ENCODE peak calls at places on chromosome 3, in eight cellular contexts. Q, J, H, I, G, M, E and T are unnamed samples. For H3K36me3, the result is how much of the 10 kb centered on the place peaks cover.

GRCh38 chr3:57605683-57606082 is 8.5 kb upstream of the ARF4 start:
- DNase-seq in Q (no peak), J (no peak), H (no peak), I (no peak), G (no peak), M (no peak), E (no peak), T (no peak)

GRCh38 chr3:197368330-197368729 is 69.9 kb upstream of the DLG1 start:
- DNase-seq in Q (peak), J (no peak), H (no peak), I (no peak), G (no peak), M (no peak), E (no peak), T (no peak)

GRCh38 chr3:148816971-148817519 is 10.6 kb upstream of the CPB1 start:
- DNase-seq in Q (no peak), J (no peak), H (no peak), I (no peak), G (no peak), M (no peak), E (no peak), T (no peak)

GRCh38 chr3:189276481-189277190 is 104.9 kb downstream of the TPRG1 start:
- DNase-seq in Q (peak), J (no peak), H (peak), I (no peak), G (no peak), M (no peak), E (no peak), T (no peak)

GRCh38 chr3:1292571-1292970 is 199.7 kb downstream of the CNTN6 start:
- DNase-seq in Q (no peak), J (no peak), H (no peak), I (no peak), G (no peak), M (no peak), E (no peak), T (no peak)

GRCh38 chr3:4908066-4908768 is 71.0 kb upstream of the BHLHE40 start:
- DNase-seq in Q (no peak), J (no peak), H (no peak), I (no peak), G (no peak), M (no peak), E (no peak), T (no peak)

GRCh38 chr3:55305714-55306485 is 181.2 kb downstream of the WNT5A start:
- DNase-seq in Q (no peak), J (peak), H (no peak), I (no peak), G (no peak), M (peak), E (no peak), T (peak)

GRCh38 chr3:101725192-101725889 is 927 bp downstream of the CEP97 start:
- DNase-seq in Q (peak), J (peak), H (peak), I (peak), G (no peak), M (no peak), E (no peak), T (peak)

GRCh38 chr3:135226057-135226456 is 431.0 kb downstream of the EPHB1 start:
- DNase-seq in Q (no peak), J (no peak), H (no peak), I (no peak), G (no peak), M (no peak), E (no peak), T (no peak)

GRCh38 chr3:18657858-18658820 is 233.0 kb upstream of the SATB1 start:
- DNase-seq in Q (no peak), J (no peak), H (no peak), I (peak), G (no peak), M (no peak), E (peak), T (no peak)

GRCh38 chr3:26307192-26307591 is 315.4 kb upstream of the LRRC3B start:
- DNase-seq in Q (no peak), J (no peak), H (no peak), I (no peak), G (no peak), M (no peak), E (no peak), T (no peak)

GRCh38 chr3:13879946-13880810 is at the start of gene WNT7A:
- DNase-seq in Q (no peak), J (peak), H (peak), I (peak), G (no peak), M (no peak), E (peak), T (peak)

GRCh38 chr3:100570811-100571210 is 38.6 kb upstream of the ADGRG7 start:
- DNase-seq in Q (no peak), J (no peak), H (no peak), I (no peak), G (no peak), M (no peak), E (no peak), T (no peak)

GRCh38 chr3:37526511-37526910 is 335.2 kb upstream of the CTDSPL start:
- DNase-seq in Q (peak), J (no peak), H (no peak), I (no peak), G (peak), M (no peak), E (no peak), T (peak)

GRCh38 chr3:183775781-183776180 is 49.6 kb downstream of the MAP6D1 start:
- DNase-seq in Q (no peak), J (no peak), H (no peak), I (no peak), G (no peak), M (no peak), E (no peak), T (no peak)

GRCh38 chr3:148600902-148601765 is 96.6 kb upstream of the AGTR1 start:
- DNase-seq in Q (no peak), J (no peak), H (no peak), I (peak), G (no peak), M (no peak), E (no peak), T (no peak)

GRCh38 chr3:9014189-9014588 is 50.9 kb upstream of the RAD18 start:
- DNase-seq in Q (no peak), J (no peak), H (peak), I (no peak), G (no peak), M (no peak), E (no peak), T (no peak)

GRCh38 chr3:176696816-176697215 is 500.5 kb downstream of the TBL1XR1 start:
- DNase-seq in Q (no peak), J (no peak), H (peak), I (no peak), G (no peak), M (no peak), E (no peak), T (no peak)

GRCh38 chr3:52455283-52456168 is at the start of gene NISCH:
- DNase-seq in Q (peak), J (peak), H (peak), I (peak), G (peak), M (peak), E (peak), T (peak)

GRCh38 chr3:135531996-135532395 is 433.5 kb upstream of the PPP2R3A start:
- DNase-seq in Q (no peak), J (no peak), H (no peak), I (peak), G (no peak), M (no peak), E (no peak), T (no peak)

GRCh38 chr3:163019260-163019659 is 1522.7 kb downstream of the OTOL1 start:
- DNase-seq in Q (no peak), J (no peak), H (no peak), I (no peak), G (no peak), M (no peak), E (no peak), T (no peak)

GRCh38 chr3:52339612-52340011 is 23.5 kb downstream of the DNAH1 start:
- DNase-seq in Q (peak), J (no peak), H (peak), I (peak), G (no peak), M (no peak), E (peak), T (no peak)

GRCh38 chr3:78832785-78833204 is 935.0 kb downstream of the ROBO1 start:
- DNase-seq in Q (no peak), J (no peak), H (no peak), I (no peak), G (no peak), M (no peak), E (no peak), T (no peak)

GRCh38 chr3:31533169-31533870 is 595 bp downstream of the STT3B start:
- DNase-seq in Q (peak), J (peak), H (peak), I (peak), G (no peak), M (peak), E (peak), T (peak)

GRCh38 chr3:177238661-177239216 is 41.5 kb upstream of the TBL1XR1 start:
- DNase-seq in Q (no peak), J (no peak), H (no peak), I (no peak), G (no peak), M (no peak), E (no peak), T (no peak)

GRCh38 chr3:14510838-14511622 is 29.1 kb downstream of the GRIP2 start:
- DNase-seq in Q (no peak), J (peak), H (no peak), I (no peak), G (no peak), M (no peak), E (no peak), T (no peak)

GRCh38 chr3:101011086-101011485 is 17.9 kb upstream of the ABI3BP start:
- DNase-seq in Q (no peak), J (no peak), H (peak), I (no peak), G (no peak), M (no peak), E (no peak), T (no peak)

GRCh38 chr3:147987549-147987948 is 578.4 kb downstream of the ZIC1 start:
- DNase-seq in Q (no peak), J (no peak), H (no peak), I (no peak), G (no peak), M (no peak), E (no peak), T (no peak)

GRCh38 chr3:142366434-142366833 is 81.4 kb downstream of the XRN1 start:
- DNase-seq in Q (no peak), J (no peak), H (peak), I (no peak), G (no peak), M (no peak), E (no peak), T (no peak)

GRCh38 chr3:16864610-16865313 is 20.0 kb upstream of the PLCL2 start:
- DNase-seq in Q (peak), J (no peak), H (peak), I (no peak), G (no peak), M (no peak), E (no peak), T (no peak)

GRCh38 chr3:122691195-122691594 is 10.6 kb downstream of the PARP14 start:
- DNase-seq in Q (peak), J (no peak), H (no peak), I (peak), G (no peak), M (no peak), E (no peak), T (no peak)

GRCh38 chr3:53518495-53518981 is 24.1 kb downstream of the CACNA1D start:
- DNase-seq in Q (no peak), J (no peak), H (no peak), I (no peak), G (no peak), M (no peak), E (no peak), T (no peak)

GRCh38 chr3:122760457-122761271 is 33.0 kb downstream of the HSPBAP1 start:
- DNase-seq in Q (peak), J (no peak), H (peak), I (peak), G (no peak), M (no peak), E (no peak), T (no peak)

GRCh38 chr3:14879161-14879888 is 60.6 kb downstream of the FGD5 start:
- DNase-seq in Q (no peak), J (peak), H (peak), I (no peak), G (no peak), M (no peak), E (peak), T (peak)

GRCh38 chr3:148943531-148944200 is 47.7 kb upstream of the GYG1 start:
- DNase-seq in Q (peak), J (no peak), H (peak), I (no peak), G (no peak), M (no peak), E (peak), T (no peak)

GRCh38 chr3:176850498-176850897 is 346.8 kb downstream of the TBL1XR1 start:
- DNase-seq in Q (no peak), J (no peak), H (no peak), I (no peak), G (no peak), M (no peak), E (no peak), T (no peak)

GRCh38 chr3:175546115-175546514 is 687.0 kb downstream of the NAALADL2 start:
- DNase-seq in Q (no peak), J (no peak), H (no peak), I (no peak), G (no peak), M (no peak), E (no peak), T (no peak)
- H3K27ac ChIP-seq in Q (no peak), J (no peak), H (no peak), I (no peak), G (no peak), M (no peak), E (no peak), T (no peak)

GRCh38 chr3:35486295-35486694 is 153.0 kb upstream of the ARPP21 start:
- DNase-seq in Q (no peak), J (no peak), H (no peak), I (no peak), G (no peak), M (no peak), E (no peak), T (no peak)

GRCh38 chr3:35487396-35487795 is 151.9 kb upstream of the ARPP21 start:
- DNase-seq in Q (no peak), J (no peak), H (no peak), I (no peak), G (no peak), M (no peak), E (no peak), T (no peak)

GRCh38 chr3:35483131-35483530 is 156.2 kb upstream of the ARPP21 start:
- DNase-seq in Q (no peak), J (no peak), H (no peak), I (no peak), G (no peak), M (no peak), E (no peak), T (no peak)

GRCh38 chr3:35484939-35485605 is 154.3 kb upstream of the ARPP21 start:
- DNase-seq in Q (no peak), J (no peak), H (peak), I (no peak), G (no peak), M (no peak), E (no peak), T (no peak)
- H3K4me3 ChIP-seq in Q (no peak), J (no peak), H (no peak), I (no peak), G (no peak), M (no peak), E (no peak), T (no peak)

DNA sequence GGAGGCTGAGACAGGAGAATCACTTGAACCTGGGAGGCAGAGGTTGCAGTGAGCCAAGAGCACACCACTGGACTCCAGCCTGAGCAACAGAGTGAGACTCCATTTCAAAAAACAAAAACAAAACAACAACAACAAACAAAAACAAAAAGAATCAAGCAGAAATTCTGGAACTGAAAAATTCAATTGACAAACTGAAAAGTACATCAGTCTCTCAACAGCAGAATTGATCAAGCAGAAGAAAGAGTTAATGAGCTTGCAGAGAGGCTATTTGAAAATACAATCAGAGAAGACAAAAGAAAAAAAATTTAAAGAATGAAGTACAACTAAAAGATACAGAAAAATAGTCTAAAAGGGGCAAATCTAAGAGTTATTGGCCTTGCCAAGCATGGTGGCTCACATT is 22.6 kb downstream of the EFHB start:
- DNase-seq in Q (no peak), J (no peak), H (no peak), I (no peak), G (no peak), M (no peak), E (no peak), T (no peak)
- H3K36me3 ChIP-seq in Q (under half), J (under half), H (under half), I (under half), G (under half), M (under half), E (under half), T (under half)

DNA sequence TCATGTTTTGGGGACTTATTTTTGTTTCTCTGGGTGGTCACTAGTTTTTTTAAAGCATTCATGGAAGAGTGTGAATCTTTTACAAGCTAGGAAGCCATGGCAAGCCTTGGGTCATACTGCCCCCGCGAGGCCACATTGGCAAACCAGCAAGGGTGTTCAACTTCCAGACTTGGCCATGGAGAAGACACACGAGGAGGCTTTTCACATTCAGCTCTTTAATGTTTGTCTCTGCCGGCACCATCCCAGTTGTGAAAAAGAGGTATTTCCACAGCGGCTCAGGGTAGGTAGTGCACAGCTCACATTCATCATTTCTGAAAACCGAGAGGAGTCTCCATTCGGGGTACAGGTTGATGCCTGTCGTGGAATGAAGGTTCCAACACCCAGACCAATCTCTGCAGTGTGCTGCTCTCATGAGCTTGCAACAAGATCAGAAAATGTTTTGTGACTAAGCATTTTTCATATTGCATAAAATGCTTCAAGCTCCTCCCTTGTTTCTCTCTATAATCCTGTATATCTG is 7.7 kb downstream of the CCR5 start:
- DNase-seq in Q (peak), J (no peak), H (peak), I (peak), G (no peak), M (peak), E (peak), T (peak)
- H3K27ac ChIP-seq in Q (no peak), J (no peak), H (no peak), I (no peak), G (no peak), M (no peak), E (no peak), T (no peak)

DNA sequence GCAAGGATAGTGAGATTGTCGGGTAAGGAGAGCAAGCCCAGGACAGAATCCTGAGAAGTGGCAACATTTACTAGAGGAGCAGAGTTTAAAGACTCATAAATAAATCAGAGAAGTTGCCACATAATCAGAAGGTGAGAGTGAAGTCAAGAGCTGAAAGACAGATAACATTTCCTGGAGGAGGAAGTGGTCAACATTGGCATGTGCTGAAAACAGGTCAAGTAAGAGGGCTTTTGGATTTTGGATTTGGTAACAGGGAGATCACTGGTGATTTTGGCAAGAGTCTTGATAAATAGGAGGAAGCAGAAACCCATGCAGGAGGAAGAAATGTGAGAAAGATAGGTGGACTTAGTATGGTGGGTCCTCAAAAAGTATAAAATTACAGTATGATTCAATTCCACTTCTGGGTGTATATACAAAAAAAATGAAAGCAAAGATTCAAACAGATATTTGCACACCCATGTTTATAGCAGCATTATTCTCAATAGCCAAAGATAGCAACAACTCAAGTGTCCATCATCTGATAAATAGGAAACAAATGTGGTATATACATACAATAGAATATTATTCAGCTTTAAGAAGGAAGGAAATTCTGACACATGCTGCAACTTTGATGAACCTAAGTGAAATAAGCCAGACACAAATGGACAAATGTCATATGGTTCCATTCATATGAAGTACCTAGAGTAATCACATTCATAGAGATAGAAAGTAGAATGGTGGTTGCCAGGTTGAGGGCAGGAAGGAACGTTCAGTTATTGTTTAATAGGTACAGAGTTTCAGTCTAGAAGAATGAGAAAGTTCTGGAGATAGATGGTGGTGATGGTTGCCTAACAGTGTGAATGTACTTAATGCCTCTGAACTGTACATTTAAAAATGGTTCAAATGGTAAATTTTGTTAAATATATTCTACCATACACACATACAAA is 27.3 kb upstream of the MBNL1 start:
- DNase-seq in Q (peak), J (no peak), H (no peak), I (no peak), G (no peak), M (no peak), E (no peak), T (no peak)
- H3K4me3 ChIP-seq in Q (no peak), J (no peak), H (no peak), I (no peak), G (no peak), M (no peak), E (peak), T (no peak)

GRCh38 chr3:11805716-11806115 is 41.0 kb downstream of the TAMM41 start:
- DNase-seq in Q (no peak), J (no peak), H (no peak), I (no peak), G (no peak), M (no peak), E (no peak), T (no peak)
- H3K36me3 ChIP-seq in Q (under half), J (under half), H (under half), I (under half), G (under half), M (under half), E (under half), T (half or more)